ENCODE peak calls at places on chromosomes 5 and 9, in six cellular contexts. D is stromal cell of bone marrow, U is NB4, F is HTR-8/SVneo, W is T follicular helper cell, L is HuH-7.5. V is an unnamed sample.

GRCh38 chr9:99294850-99295461 is 72.9 kb downstream of the SEC61B start:
- DNase-seq in F (peak), W (no peak), D (no peak), L (no peak), U (peak), V (no peak)

GRCh38 chr5:121870489-121870888 is 18.8 kb downstream of the FTMT start:
- DNase-seq in U (peak), W (no peak), D (peak), L (no peak), F (no peak), V (no peak)

GRCh38 chr5:150596313-150596712 is 44.1 kb upstream of the SYNPO start:
- DNase-seq in U (no peak), F (no peak), W (no peak), D (no peak), L (no peak), V (no peak)

GRCh38 chr5:153256-153655 is 38.0 kb upstream of the LRRC14B start:
- DNase-seq in L (no peak), D (no peak), U (no peak), W (no peak), F (no peak), V (no peak)

GRCh38 chr9:70578720-70579119 is 164.3 kb upstream of the KLF9 start:
- DNase-seq in D (no peak), W (no peak), F (no peak), L (no peak), U (no peak), V (no peak)

GRCh38 chr9:107323836-107324235 is 40.8 kb downstream of the RAD23B start:
- DNase-seq in W (no peak), L (no peak), F (no peak), U (no peak), D (no peak), V (no peak)

GRCh38 chr5:93978222-93978621 is 236.8 kb upstream of the POU5F2 start:
- DNase-seq in U (no peak), L (no peak), F (no peak), D (no peak), W (no peak), V (no peak)

GRCh38 chr5:72509401-72509800 is 2.2 kb upstream of the ZNF366 start:
- DNase-seq in W (no peak), F (no peak), D (no peak), U (no peak), L (no peak), V (no peak)

GRCh38 chr5:175836741-175837729 is 34.3 kb upstream of the CPLX2 start:
- DNase-seq in U (no peak), L (no peak), D (no peak), W (no peak), F (no peak), V (no peak)

GRCh38 chr5:97909541-97909940 is 726.5 kb upstream of the RIOK2 start:
- DNase-seq in F (no peak), W (no peak), D (no peak), L (no peak), U (no peak), V (no peak)

GRCh38 chr9:128637656-128638055 is 19.0 kb downstream of the DYNC2I2 start:
- DNase-seq in F (no peak), D (no peak), U (no peak), W (no peak), L (no peak), V (no peak)

GRCh38 chr9:33649463-33649862 is 125.4 kb downstream of the ANKRD18B start:
- DNase-seq in D (no peak), F (no peak), W (no peak), U (no peak), L (no peak), V (no peak)

GRCh38 chr5:119355244-119355635 is 579 bp upstream of the TNFAIP8 start:
- DNase-seq in F (no peak), D (no peak), L (peak), U (peak), W (peak), V (peak)

GRCh38 chr5:87151547-87151946 is 116.1 kb upstream of the RASA1 start:
- DNase-seq in D (peak), U (peak), L (no peak), F (peak), W (no peak), V (no peak)

GRCh38 chr9:103152473-103152872 is 157.3 kb downstream of the CYLC2 start:
- DNase-seq in U (no peak), W (no peak), F (no peak), D (no peak), L (no peak), V (no peak)

GRCh38 chr9:126459126-126459525 is 132.5 kb downstream of the MVB12B start:
- DNase-seq in L (no peak), F (no peak), W (no peak), U (no peak), D (no peak), V (no peak)

GRCh38 chr9:93261281-93261680 is 77.3 kb downstream of the WNK2 start:
- DNase-seq in W (no peak), D (no peak), F (no peak), L (no peak), U (no peak), V (no peak)

GRCh38 chr9:88179080-88179521 is 40.8 kb upstream of the SPATA31C2 start:
- DNase-seq in F (no peak), W (no peak), D (no peak), L (no peak), U (peak), V (no peak)

GRCh38 chr5:87113848-87114247 is 153.8 kb upstream of the RASA1 start:
- DNase-seq in F (peak), D (peak), W (no peak), U (no peak), L (no peak), V (no peak)

GRCh38 chr9:126532489-126532888 is 81.2 kb upstream of the LMX1B start:
- DNase-seq in D (no peak), L (no peak), F (no peak), U (no peak), W (no peak), V (no peak)

GRCh38 chr9:112842555-112842954 is 48.1 kb downstream of the SLC46A2 start:
- DNase-seq in F (no peak), U (no peak), L (no peak), D (no peak), W (no peak), V (no peak)

GRCh38 chr9:35746583-35746982 is 2.4 kb downstream of the GBA2 start:
- DNase-seq in F (no peak), L (no peak), D (no peak), U (no peak), W (no peak), V (no peak)

GRCh38 chr9:114930063-114930812 is at the start of gene TNFSF8:
- DNase-seq in U (no peak), D (no peak), W (peak), F (no peak), L (no peak), V (peak)

GRCh38 chr9:114308361-114308950 is 14.4 kb upstream of the ORM1 start:
- DNase-seq in D (no peak), U (no peak), L (no peak), F (no peak), W (no peak), V (no peak)

V was measured in CD4-positive, alpha-beta T cell.